ENCODE peak calls at places on chromosomes 5 and 9, in four cellular contexts. One of them, this sample, is unnamed.

GRCh38 chr9:137007060-137007815 is 10.9 kb upstream of the CLIC3 start:
- DNase-seq in mesenchymal stem cell: peak; percentile 30
- DNase-seq in right lobe of liver: no peak
- DNase-seq in CD8-positive, alpha-beta T cell: no peak
- DNase-seq in this sample: no peak

GRCh38 chr5:17229308-17229707 is 11.9 kb downstream of the BASP1 start:
- DNase-seq in mesenchymal stem cell: no peak
- DNase-seq in CD8-positive, alpha-beta T cell: no peak
- DNase-seq in right lobe of liver: no peak
- DNase-seq in this sample: no peak

GRCh38 chr9:108550111-108550510 is 305.7 kb downstream of the ACTL7B start:
- DNase-seq in CD8-positive, alpha-beta T cell: no peak
- DNase-seq in right lobe of liver: peak; percentile 35
- DNase-seq in mesenchymal stem cell: peak; percentile 37
- DNase-seq in this sample: no peak

GRCh38 chr5:154850255-154851062 is at the start of gene FAXDC2:
- DNase-seq in right lobe of liver: peak; percentile 62
- DNase-seq in mesenchymal stem cell: peak; percentile 79
- DNase-seq in CD8-positive, alpha-beta T cell: no peak
- DNase-seq in this sample: peak; percentile 25

GRCh38 chr9:83477120-83477519 is 61.1 kb downstream of the FRMD3 start:
- DNase-seq in CD8-positive, alpha-beta T cell: no peak
- DNase-seq in right lobe of liver: no peak
- DNase-seq in mesenchymal stem cell: no peak
- DNase-seq in this sample: no peak

GRCh38 chr5:9512452-9512851 is 33.4 kb downstream of the SEMA5A start:
- DNase-seq in CD8-positive, alpha-beta T cell: no peak
- DNase-seq in right lobe of liver: no peak
- DNase-seq in mesenchymal stem cell: no peak
- DNase-seq in this sample: no peak

GRCh38 chr9:121836382-121836885 is 185.0 kb downstream of the DAB2IP start:
- DNase-seq in CD8-positive, alpha-beta T cell: no peak
- DNase-seq in right lobe of liver: no peak
- DNase-seq in mesenchymal stem cell: no peak
- DNase-seq in this sample: no peak

GRCh38 chr9:93308676-93309075 is 124.7 kb downstream of the WNK2 start:
- DNase-seq in mesenchymal stem cell: no peak
- DNase-seq in CD8-positive, alpha-beta T cell: peak; percentile 42
- DNase-seq in right lobe of liver: no peak
- DNase-seq in this sample: no peak

GRCh38 chr5:38468978-38469706 is 87.3 kb downstream of the LIFR start:
- DNase-seq in mesenchymal stem cell: no peak
- DNase-seq in right lobe of liver: no peak
- DNase-seq in CD8-positive, alpha-beta T cell: no peak
- DNase-seq in this sample: no peak

GRCh38 chr9:99824378-99825157 is 2.9 kb downstream of the NR4A3 start:
- DNase-seq in CD8-positive, alpha-beta T cell: peak; percentile 73
- DNase-seq in right lobe of liver: peak; percentile 47
- DNase-seq in mesenchymal stem cell: peak; percentile 60
- DNase-seq in this sample: no peak

GRCh38 chr9:124398191-124398590 is 17.1 kb downstream of the PSMB7 start:
- DNase-seq in mesenchymal stem cell: no peak
- DNase-seq in CD8-positive, alpha-beta T cell: no peak
- DNase-seq in right lobe of liver: no peak
- DNase-seq in this sample: no peak

GRCh38 chr5:80246995-80247729 is 8.7 kb downstream of the SERINC5 start:
- DNase-seq in right lobe of liver: peak; percentile 59
- DNase-seq in CD8-positive, alpha-beta T cell: peak; percentile 53
- DNase-seq in mesenchymal stem cell: peak; percentile 89
- DNase-seq in this sample: no peak

GRCh38 chr5:51684794-51685355 is 301.6 kb downstream of the ISL1 start:
- DNase-seq in CD8-positive, alpha-beta T cell: no peak
- DNase-seq in mesenchymal stem cell: no peak
- DNase-seq in right lobe of liver: no peak
- DNase-seq in this sample: no peak

GRCh38 chr5:158877124-158877581 is 222.6 kb downstream of the EBF1 start:
- DNase-seq in mesenchymal stem cell: no peak
- DNase-seq in right lobe of liver: no peak
- DNase-seq in CD8-positive, alpha-beta T cell: no peak
- DNase-seq in this sample: no peak

GRCh38 chr9:68728731-68729130 is 23.7 kb downstream of the PIP5K1B start:
- DNase-seq in right lobe of liver: no peak
- DNase-seq in CD8-positive, alpha-beta T cell: no peak
- DNase-seq in mesenchymal stem cell: no peak
- DNase-seq in this sample: no peak

GRCh38 chr9:127608104-127608966 is 3.7 kb upstream of the STXBP1 start:
- DNase-seq in CD8-positive, alpha-beta T cell: peak; percentile 87
- DNase-seq in right lobe of liver: peak; percentile 66
- DNase-seq in mesenchymal stem cell: peak; percentile 66
- DNase-seq in this sample: no peak

GRCh38 chr5:151961557-151961956 is 36.9 kb upstream of the GLRA1 start:
- DNase-seq in right lobe of liver: no peak
- DNase-seq in CD8-positive, alpha-beta T cell: no peak
- DNase-seq in mesenchymal stem cell: no peak
- DNase-seq in this sample: no peak

GRCh38 chr9:89606049-89606481 is 1.3 kb downstream of the GADD45G start:
- DNase-seq in mesenchymal stem cell: peak; percentile 85
- DNase-seq in CD8-positive, alpha-beta T cell: peak; percentile 60
- DNase-seq in right lobe of liver: peak; percentile 83
- DNase-seq in this sample: no peak

GRCh38 chr5:78594946-78595921 is 53.3 kb downstream of the LHFPL2 start:
- DNase-seq in CD8-positive, alpha-beta T cell: no peak
- DNase-seq in right lobe of liver: no peak
- DNase-seq in mesenchymal stem cell: peak; percentile 98
- DNase-seq in this sample: no peak

GRCh38 chr9:111866976-111867375 is 29.6 kb upstream of the UGCG start:
- DNase-seq in right lobe of liver: no peak
- DNase-seq in mesenchymal stem cell: peak; percentile 78
- DNase-seq in CD8-positive, alpha-beta T cell: no peak
- DNase-seq in this sample: no peak

GRCh38 chr9:38344566-38345324 is 47.8 kb upstream of the ALDH1B1 start:
- DNase-seq in mesenchymal stem cell: no peak
- DNase-seq in right lobe of liver: no peak
- DNase-seq in CD8-positive, alpha-beta T cell: no peak
- DNase-seq in this sample: no peak

GRCh38 chr9:87464110-87464991 is 33.3 kb upstream of the DAPK1 start:
- DNase-seq in mesenchymal stem cell: no peak
- DNase-seq in right lobe of liver: no peak
- DNase-seq in CD8-positive, alpha-beta T cell: no peak
- DNase-seq in this sample: no peak

GRCh38 chr9:38047301-38048251 is 21.5 kb downstream of the SHB start:
- DNase-seq in right lobe of liver: peak; percentile 84
- DNase-seq in mesenchymal stem cell: peak; percentile 93
- DNase-seq in CD8-positive, alpha-beta T cell: no peak
- DNase-seq in this sample: no peak

GRCh38 chr5:119318256-119318914 is 37.4 kb upstream of the TNFAIP8 start:
- DNase-seq in CD8-positive, alpha-beta T cell: no peak
- DNase-seq in mesenchymal stem cell: no peak
- DNase-seq in right lobe of liver: no peak
- DNase-seq in this sample: no peak

GRCh38 chr9:91193658-91194391 is 167.9 kb downstream of the AUH start:
- DNase-seq in CD8-positive, alpha-beta T cell: peak; percentile 83
- DNase-seq in right lobe of liver: peak; percentile 91
- DNase-seq in mesenchymal stem cell: peak; percentile 96
- DNase-seq in this sample: peak; percentile 31

GRCh38 chr5:39473156-39473779 is 48.5 kb upstream of the DAB2 start:
- DNase-seq in CD8-positive, alpha-beta T cell: no peak
- DNase-seq in right lobe of liver: no peak
- DNase-seq in mesenchymal stem cell: peak; percentile 52
- DNase-seq in this sample: no peak

GRCh38 chr9:37906312-37907239 is 2.6 kb upstream of the SLC25A51 start:
- DNase-seq in right lobe of liver: no peak
- DNase-seq in CD8-positive, alpha-beta T cell: no peak
- DNase-seq in mesenchymal stem cell: no peak
- DNase-seq in this sample: no peak

GRCh38 chr5:74638776-74639537 is 1.6 kb downstream of the ENC1 start:
- DNase-seq in right lobe of liver: no peak
- DNase-seq in mesenchymal stem cell: peak; percentile 60
- DNase-seq in CD8-positive, alpha-beta T cell: no peak
- DNase-seq in this sample: no peak

GRCh38 chr9:127990539-127990938 is 9.8 kb upstream of the EEIG1 start:
- DNase-seq in mesenchymal stem cell: no peak
- DNase-seq in right lobe of liver: no peak
- DNase-seq in CD8-positive, alpha-beta T cell: no peak
- DNase-seq in this sample: no peak

GRCh38 chr9:98038958-98039357 is 17.6 kb upstream of the NANS start:
- DNase-seq in mesenchymal stem cell: no peak
- DNase-seq in right lobe of liver: no peak
- DNase-seq in CD8-positive, alpha-beta T cell: no peak
- DNase-seq in this sample: no peak

GRCh38 chr5:170632266-170632984 is 128.6 kb downstream of the KCNIP1 start:
- DNase-seq in CD8-positive, alpha-beta T cell: no peak
- DNase-seq in right lobe of liver: no peak
- DNase-seq in mesenchymal stem cell: peak; percentile 26
- DNase-seq in this sample: no peak

DNA sequence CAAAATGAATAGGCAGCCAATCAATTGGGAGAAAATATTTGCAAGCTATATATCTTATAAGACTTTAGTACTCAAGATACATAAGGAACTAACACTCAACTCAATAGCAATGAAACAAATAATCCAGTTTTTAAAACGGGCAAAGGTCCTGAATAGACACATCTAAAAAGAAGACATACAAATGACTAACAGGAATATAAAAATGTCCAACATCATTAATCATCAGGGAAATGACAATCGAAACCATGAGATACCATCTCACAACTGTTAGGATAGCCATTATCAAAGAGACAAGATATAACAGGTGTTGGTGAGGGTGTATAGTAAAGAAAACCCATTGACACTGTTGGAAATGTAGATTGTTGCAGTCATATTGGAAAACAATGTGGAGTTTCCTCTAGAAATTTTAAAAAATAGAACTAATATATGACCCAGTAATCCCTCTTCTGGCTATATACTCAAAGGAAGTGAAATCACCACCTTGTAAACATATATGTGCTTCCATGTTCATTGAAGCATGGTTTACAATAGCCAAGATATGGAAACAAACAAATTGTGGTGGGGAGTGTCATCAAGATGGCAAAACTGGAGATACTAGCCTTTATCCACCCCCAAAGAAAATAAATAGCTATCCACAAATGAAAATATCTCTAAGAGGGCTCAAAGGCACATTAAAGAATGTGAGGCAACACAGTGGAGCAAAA is 13.9 kb upstream of the BTNL3 start:
- DNase-seq in right lobe of liver: no peak
- DNase-seq in CD8-positive, alpha-beta T cell: no peak
- DNase-seq in mesenchymal stem cell: no peak
- DNase-seq in this sample: no peak
- H3K27ac ChIP-seq in right lobe of liver: no peak overlapping the region
- H3K27ac ChIP-seq in CD8-positive, alpha-beta T cell: no peak overlapping the region
- H3K27ac ChIP-seq in mesenchymal stem cell: no peak overlapping the region
- H3K27ac ChIP-seq in this sample: no peak overlapping the region

GRCh38 chr5:68253612-68254341 is 38.2 kb downstream of the PIK3R1 start:
- DNase-seq in CD8-positive, alpha-beta T cell: no peak
- DNase-seq in mesenchymal stem cell: no peak
- DNase-seq in right lobe of liver: no peak
- DNase-seq in this sample: no peak

GRCh38 chr5:68250662-68251298 is 35.2 kb downstream of the PIK3R1 start:
- DNase-seq in right lobe of liver: no peak
- DNase-seq in CD8-positive, alpha-beta T cell: no peak
- DNase-seq in mesenchymal stem cell: no peak
- DNase-seq in this sample: no peak

GRCh38 chr5:68251386-68251785 is 35.8 kb downstream of the PIK3R1 start:
- DNase-seq in mesenchymal stem cell: peak; percentile 45
- DNase-seq in right lobe of liver: peak; percentile 27
- DNase-seq in CD8-positive, alpha-beta T cell: peak; percentile 65
- DNase-seq in this sample: no peak

GRCh38 chr5:68252678-68253520 is 37.3 kb downstream of the PIK3R1 start:
- DNase-seq in right lobe of liver: peak; percentile 47
- DNase-seq in mesenchymal stem cell: peak; percentile 79
- DNase-seq in CD8-positive, alpha-beta T cell: peak; percentile 68
- DNase-seq in this sample: no peak

DNA sequence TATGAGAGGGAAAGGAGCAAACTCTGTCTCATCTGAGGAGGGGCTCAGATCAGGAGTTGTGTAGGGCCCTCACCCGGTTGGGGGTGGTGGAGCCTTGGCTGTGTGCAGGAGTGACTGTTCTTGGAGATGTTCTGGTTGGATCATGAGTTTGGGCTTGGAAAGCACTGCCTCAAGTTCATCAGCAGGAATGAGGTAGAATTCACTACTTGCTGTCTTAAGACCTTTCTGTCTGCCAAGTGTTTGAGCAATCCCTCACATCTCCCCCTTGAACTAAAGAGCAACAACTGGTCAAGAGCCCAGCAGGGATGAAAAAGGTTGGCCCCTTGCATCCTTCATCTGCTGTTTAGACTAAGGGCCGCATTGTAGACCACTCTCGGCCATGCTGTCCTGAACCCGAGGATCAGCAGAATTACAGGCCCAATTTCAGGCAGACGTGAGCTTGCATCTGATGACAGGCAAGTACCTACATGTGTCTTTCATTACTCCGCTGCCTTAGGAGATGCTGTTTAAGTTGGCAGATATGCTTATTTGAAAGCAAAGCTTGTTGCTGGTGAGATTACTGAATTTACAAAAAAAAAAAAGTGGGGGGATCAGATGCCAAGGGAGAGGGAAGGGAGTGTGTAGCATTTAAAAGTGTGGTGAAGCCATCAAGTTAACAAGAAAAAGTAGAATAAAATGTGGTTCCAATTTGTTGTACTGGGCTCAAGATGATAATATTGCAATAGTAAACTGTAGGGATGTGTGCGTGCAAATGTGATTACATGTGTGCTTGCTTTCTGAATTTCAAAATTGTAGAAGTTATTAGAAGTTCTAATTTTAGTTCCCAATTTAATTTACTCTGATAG is 36.5 kb downstream of the PIK3R1 start:
- DNase-seq in mesenchymal stem cell: peak; percentile 51
- DNase-seq in right lobe of liver: no peak
- DNase-seq in CD8-positive, alpha-beta T cell: no peak
- DNase-seq in this sample: no peak
- H3K4me1 ChIP-seq in mesenchymal stem cell: peaks cover 8% of the 10 kb centered on the region
- H3K4me1 ChIP-seq in right lobe of liver: peaks cover 59% of the 10 kb centered on the region
- H3K4me1 ChIP-seq in CD8-positive, alpha-beta T cell: peaks cover 72% of the 10 kb centered on the region
- H3K4me1 ChIP-seq in this sample: peaks cover 40% of the 10 kb centered on the region

GRCh38 chr5:107216587-107216986 is 454.1 kb downstream of the EFNA5 start:
- DNase-seq in mesenchymal stem cell: no peak
- DNase-seq in right lobe of liver: no peak
- DNase-seq in CD8-positive, alpha-beta T cell: no peak
- DNase-seq in this sample: no peak

GRCh38 chr5:107215581-107215980 is 455.2 kb downstream of the EFNA5 start:
- DNase-seq in mesenchymal stem cell: no peak
- DNase-seq in right lobe of liver: no peak
- DNase-seq in CD8-positive, alpha-beta T cell: no peak
- DNase-seq in this sample: no peak

GRCh38 chr5:107218457-107219193 is 452.1 kb downstream of the EFNA5 start:
- DNase-seq in right lobe of liver: no peak
- DNase-seq in mesenchymal stem cell: no peak
- DNase-seq in CD8-positive, alpha-beta T cell: no peak
- DNase-seq in this sample: no peak

GRCh38 chr5:107219993-107220392 is 450.7 kb downstream of the EFNA5 start:
- DNase-seq in mesenchymal stem cell: no peak
- DNase-seq in right lobe of liver: no peak
- DNase-seq in CD8-positive, alpha-beta T cell: no peak
- DNase-seq in this sample: no peak

GRCh38 chr5:107217721-107218130 is 453.0 kb downstream of the EFNA5 start:
- DNase-seq in right lobe of liver: no peak
- DNase-seq in mesenchymal stem cell: no peak
- DNase-seq in CD8-positive, alpha-beta T cell: no peak
- DNase-seq in this sample: no peak
- H3K27ac ChIP-seq in right lobe of liver: no peak overlapping the region
- H3K27ac ChIP-seq in mesenchymal stem cell: no peak overlapping the region
- H3K27ac ChIP-seq in CD8-positive, alpha-beta T cell: no peak overlapping the region
- H3K27ac ChIP-seq in this sample: no peak overlapping the region

GRCh38 chr9:120711841-120712538 is 2.3 kb downstream of the MEGF9 start:
- DNase-seq in right lobe of liver: no peak
- DNase-seq in CD8-positive, alpha-beta T cell: no peak
- DNase-seq in mesenchymal stem cell: peak; percentile 26
- DNase-seq in this sample: no peak
- H3K4me1 ChIP-seq in right lobe of liver: peaks cover 24% of the 10 kb centered on the region
- H3K4me1 ChIP-seq in CD8-positive, alpha-beta T cell: peaks cover 43% of the 10 kb centered on the region
- H3K4me1 ChIP-seq in mesenchymal stem cell: peaks cover 17% of the 10 kb centered on the region
- H3K4me1 ChIP-seq in this sample: peaks cover 8% of the 10 kb centered on the region

This sample was measured in esophagus squamous epithelium.